ENCODE peak calls at places on chromosomes 7 and 10, in five cellular contexts. One of them, this sample, is unnamed.

GRCh38 chr7:106947244-106947728 is 82.2 kb downstream of the PIK3CG start:
- DNase-seq in WERI-Rb-1: peak
- DNase-seq in astrocyte of the spinal cord: peak
- DNase-seq in IMR-90: peak
- DNase-seq in Panc1: peak
- DNase-seq in this sample: peak

GRCh38 chr7:126411032-126411820 is 841.5 kb downstream of the GRM8 start:
- DNase-seq in WERI-Rb-1: no peak
- DNase-seq in astrocyte of the spinal cord: peak
- DNase-seq in Panc1: no peak
- DNase-seq in IMR-90: no peak
- DNase-seq in this sample: no peak

GRCh38 chr10:102240467-102241036 is 760 bp downstream of the PITX3 start:
- DNase-seq in WERI-Rb-1: no peak
- DNase-seq in IMR-90: no peak
- DNase-seq in astrocyte of the spinal cord: no peak
- DNase-seq in Panc1: no peak
- DNase-seq in this sample: peak

GRCh38 chr10:80133221-80133620 is 691 bp downstream of the PLAC9 start:
- DNase-seq in WERI-Rb-1: no peak
- DNase-seq in IMR-90: no peak
- DNase-seq in astrocyte of the spinal cord: no peak
- DNase-seq in Panc1: no peak
- DNase-seq in this sample: peak

GRCh38 chr7:111324228-111324627 is 233.3 kb downstream of the LRRN3 start:
- DNase-seq in astrocyte of the spinal cord: no peak
- DNase-seq in Panc1: no peak
- DNase-seq in IMR-90: no peak
- DNase-seq in WERI-Rb-1: no peak
- DNase-seq in this sample: no peak

GRCh38 chr7:14505906-14506305 is 396.6 kb downstream of the DGKB start:
- DNase-seq in IMR-90: no peak
- DNase-seq in astrocyte of the spinal cord: peak
- DNase-seq in WERI-Rb-1: no peak
- DNase-seq in Panc1: no peak
- DNase-seq in this sample: no peak

GRCh38 chr7:128810473-128810872 is 18.7 kb downstream of the CCDC136 start:
- DNase-seq in Panc1: no peak
- DNase-seq in IMR-90: peak
- DNase-seq in WERI-Rb-1: no peak
- DNase-seq in astrocyte of the spinal cord: no peak
- DNase-seq in this sample: no peak

GRCh38 chr7:142851269-142851668 is 3.6 kb upstream of the EPHB6 start:
- DNase-seq in Panc1: no peak
- DNase-seq in WERI-Rb-1: no peak
- DNase-seq in astrocyte of the spinal cord: no peak
- DNase-seq in IMR-90: no peak
- DNase-seq in this sample: no peak

GRCh38 chr10:123150986-123151738 is 3.0 kb upstream of the BUB3 start:
- DNase-seq in astrocyte of the spinal cord: no peak
- DNase-seq in Panc1: no peak
- DNase-seq in IMR-90: peak
- DNase-seq in WERI-Rb-1: peak
- DNase-seq in this sample: peak

GRCh38 chr7:48384180-48384752 is 213.0 kb downstream of the ABCA13 start:
- DNase-seq in astrocyte of the spinal cord: no peak
- DNase-seq in WERI-Rb-1: no peak
- DNase-seq in Panc1: no peak
- DNase-seq in IMR-90: no peak
- DNase-seq in this sample: no peak

GRCh38 chr7:121579639-121580038 is 183.5 kb upstream of the FAM3C start:
- DNase-seq in IMR-90: no peak
- DNase-seq in WERI-Rb-1: no peak
- DNase-seq in Panc1: no peak
- DNase-seq in astrocyte of the spinal cord: no peak
- DNase-seq in this sample: no peak

GRCh38 chr7:44045226-44046014 is 918 bp downstream of the DBNL start:
- DNase-seq in WERI-Rb-1: no peak
- DNase-seq in Panc1: no peak
- DNase-seq in astrocyte of the spinal cord: no peak
- DNase-seq in IMR-90: no peak
- DNase-seq in this sample: no peak

GRCh38 chr7:79352323-79352722 is 101.1 kb downstream of the MAGI2 start:
- DNase-seq in Panc1: no peak
- DNase-seq in IMR-90: peak
- DNase-seq in WERI-Rb-1: no peak
- DNase-seq in astrocyte of the spinal cord: no peak
- DNase-seq in this sample: no peak

GRCh38 chr10:132397671-132398565 is 918 bp downstream of the PWWP2B start:
- DNase-seq in astrocyte of the spinal cord: peak
- DNase-seq in WERI-Rb-1: peak
- DNase-seq in IMR-90: peak
- DNase-seq in Panc1: no peak
- DNase-seq in this sample: no peak

GRCh38 chr7:135690566-135690965 is 28.3 kb downstream of the STMP1 start:
- DNase-seq in IMR-90: peak
- DNase-seq in astrocyte of the spinal cord: peak
- DNase-seq in WERI-Rb-1: peak
- DNase-seq in Panc1: no peak
- DNase-seq in this sample: no peak

GRCh38 chr10:133169173-133169947 is 9.3 kb downstream of the KNDC1 start:
- DNase-seq in WERI-Rb-1: no peak
- DNase-seq in astrocyte of the spinal cord: no peak
- DNase-seq in IMR-90: no peak
- DNase-seq in Panc1: no peak
- DNase-seq in this sample: peak

GRCh38 chr10:47063858-47064257 is 152.6 kb downstream of the PTPN20 start:
- DNase-seq in WERI-Rb-1: no peak
- DNase-seq in astrocyte of the spinal cord: no peak
- DNase-seq in IMR-90: no peak
- DNase-seq in Panc1: no peak
- DNase-seq in this sample: no peak

GRCh38 chr7:107234436-107234835 is 65.6 kb downstream of the HBP1 start:
- DNase-seq in Panc1: no peak
- DNase-seq in IMR-90: no peak
- DNase-seq in WERI-Rb-1: no peak
- DNase-seq in astrocyte of the spinal cord: no peak
- DNase-seq in this sample: no peak

GRCh38 chr7:2710256-2710655 is 22.3 kb downstream of the AMZ1 start:
- DNase-seq in WERI-Rb-1: no peak
- DNase-seq in IMR-90: no peak
- DNase-seq in Panc1: no peak
- DNase-seq in astrocyte of the spinal cord: no peak
- DNase-seq in this sample: no peak

GRCh38 chr7:78326870-78327269 is 528.3 kb downstream of the PHTF2 start:
- DNase-seq in astrocyte of the spinal cord: peak
- DNase-seq in WERI-Rb-1: no peak
- DNase-seq in IMR-90: peak
- DNase-seq in Panc1: no peak
- DNase-seq in this sample: no peak

GRCh38 chr7:138278601-138279000 is 181.5 kb upstream of the TRIM24 start:
- DNase-seq in WERI-Rb-1: no peak
- DNase-seq in Panc1: no peak
- DNase-seq in IMR-90: no peak
- DNase-seq in astrocyte of the spinal cord: no peak
- DNase-seq in this sample: no peak

GRCh38 chr7:82017334-82017943 is 247.6 kb upstream of the HGF start:
- DNase-seq in WERI-Rb-1: no peak
- DNase-seq in IMR-90: peak
- DNase-seq in Panc1: peak
- DNase-seq in astrocyte of the spinal cord: peak
- DNase-seq in this sample: no peak

GRCh38 chr10:24900888-24901685 is 51.3 kb downstream of the PRTFDC1 start:
- DNase-seq in WERI-Rb-1: no peak
- DNase-seq in astrocyte of the spinal cord: peak
- DNase-seq in Panc1: no peak
- DNase-seq in IMR-90: no peak
- DNase-seq in this sample: no peak

GRCh38 chr7:25181537-25181936 is 46.7 kb downstream of the NPVF start:
- DNase-seq in astrocyte of the spinal cord: no peak
- DNase-seq in WERI-Rb-1: no peak
- DNase-seq in Panc1: no peak
- DNase-seq in IMR-90: no peak
- DNase-seq in this sample: no peak

DNA sequence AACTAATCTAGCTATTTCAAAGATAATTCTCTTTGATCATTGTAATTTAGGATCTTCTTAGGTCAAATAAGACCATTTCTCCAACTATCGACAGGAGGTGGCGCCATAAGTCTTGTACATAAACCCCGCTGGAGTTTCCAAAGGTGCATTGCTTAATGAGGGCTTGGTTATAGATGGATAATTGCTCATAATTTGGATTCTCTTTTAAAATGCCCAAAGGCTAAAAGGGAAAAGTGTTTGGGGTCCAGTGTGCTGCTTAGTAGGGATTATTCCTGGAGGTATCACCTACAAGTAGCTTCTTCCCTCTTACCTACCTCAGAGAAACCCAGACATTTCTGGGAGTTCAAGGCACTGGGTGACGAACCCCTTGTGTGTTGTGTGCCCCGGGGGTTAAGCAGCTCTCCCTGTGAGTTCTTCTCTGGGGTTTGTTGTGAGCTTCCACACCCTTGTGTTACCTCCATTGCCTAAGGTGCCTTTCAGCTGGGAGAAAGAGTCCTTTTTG is 75.2 kb downstream of the PAXIP1 start:
- DNase-seq in WERI-Rb-1: peak
- DNase-seq in Panc1: peak
- DNase-seq in astrocyte of the spinal cord: peak
- DNase-seq in IMR-90: peak
- DNase-seq in this sample: peak
- H3K4me3 ChIP-seq in WERI-Rb-1: no peak
- H3K4me3 ChIP-seq in Panc1: peak
- H3K4me3 ChIP-seq in astrocyte of the spinal cord: peak
- H3K4me3 ChIP-seq in IMR-90: peak
- H3K4me3 ChIP-seq in this sample: no peak

DNA sequence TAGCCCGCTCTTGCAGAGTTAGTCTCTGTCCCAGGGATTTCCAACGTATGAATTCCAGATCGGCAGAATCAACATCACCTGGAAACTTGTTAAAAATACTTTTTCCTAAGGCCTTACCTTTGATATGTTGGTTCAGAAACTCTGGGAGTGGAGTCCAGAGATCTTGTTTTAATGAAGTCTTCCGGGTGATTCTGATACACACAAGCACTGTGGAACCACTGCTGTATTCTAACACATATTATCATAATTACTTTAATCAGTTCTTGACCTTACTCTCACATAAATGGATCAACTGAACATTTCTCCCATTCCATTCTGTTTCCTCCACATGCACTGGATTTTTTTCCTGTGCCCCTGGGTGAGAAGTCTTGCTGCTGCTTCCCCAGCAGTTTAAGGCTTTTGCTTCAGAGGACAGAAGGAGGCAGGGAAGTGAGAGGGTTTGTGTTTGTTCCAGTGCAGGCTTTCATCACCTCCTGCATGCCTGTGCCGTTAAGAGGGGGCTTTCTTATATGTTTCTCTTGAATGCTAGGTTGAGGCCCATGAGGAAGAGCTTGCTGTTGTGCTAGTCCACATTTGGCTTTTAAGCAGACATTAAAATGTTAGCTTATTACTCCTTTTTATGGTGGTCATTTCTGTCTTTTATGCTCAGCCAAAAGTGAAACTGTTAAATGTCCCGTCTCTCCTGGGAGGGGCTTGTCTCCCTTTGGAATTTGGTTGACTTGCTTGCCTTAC is 32.4 kb downstream of the CCSER2 start:
- DNase-seq in astrocyte of the spinal cord: peak
- DNase-seq in WERI-Rb-1: no peak
- DNase-seq in Panc1: no peak
- DNase-seq in IMR-90: peak
- DNase-seq in this sample: no peak
- H3K4me3 ChIP-seq in astrocyte of the spinal cord: peak
- H3K4me3 ChIP-seq in WERI-Rb-1: no peak
- H3K4me3 ChIP-seq in Panc1: peak
- H3K4me3 ChIP-seq in IMR-90: peak
- H3K4me3 ChIP-seq in this sample: no peak

GRCh38 chr7:95264225-95264927 is 60.0 kb downstream of the PON1 start:
- DNase-seq in Panc1: no peak
- DNase-seq in IMR-90: peak
- DNase-seq in astrocyte of the spinal cord: peak
- DNase-seq in WERI-Rb-1: no peak
- DNase-seq in this sample: no peak

GRCh38 chr7:95262875-95263274 is 61.5 kb downstream of the PON1 start:
- DNase-seq in astrocyte of the spinal cord: no peak
- DNase-seq in Panc1: no peak
- DNase-seq in IMR-90: no peak
- DNase-seq in WERI-Rb-1: no peak
- DNase-seq in this sample: no peak

GRCh38 chr7:95265634-95266033 is 58.7 kb downstream of the PON1 start:
- DNase-seq in IMR-90: no peak
- DNase-seq in Panc1: no peak
- DNase-seq in astrocyte of the spinal cord: no peak
- DNase-seq in WERI-Rb-1: no peak
- DNase-seq in this sample: no peak

GRCh38 chr7:95267754-95268153 is 56.6 kb downstream of the PON1 start:
- DNase-seq in IMR-90: no peak
- DNase-seq in WERI-Rb-1: no peak
- DNase-seq in astrocyte of the spinal cord: no peak
- DNase-seq in Panc1: no peak
- DNase-seq in this sample: no peak

GRCh38 chr7:95263803-95264202 is 60.5 kb downstream of the PON1 start:
- DNase-seq in WERI-Rb-1: no peak
- DNase-seq in astrocyte of the spinal cord: no peak
- DNase-seq in Panc1: no peak
- DNase-seq in IMR-90: no peak
- DNase-seq in this sample: no peak
- H3K4me3 ChIP-seq in WERI-Rb-1: no peak
- H3K4me3 ChIP-seq in astrocyte of the spinal cord: no peak
- H3K4me3 ChIP-seq in Panc1: no peak
- H3K4me3 ChIP-seq in IMR-90: no peak
- H3K4me3 ChIP-seq in this sample: no peak

GRCh38 chr7:74028321-74028812 is 394 bp downstream of the ELN start:
- DNase-seq in Panc1: no peak
- DNase-seq in astrocyte of the spinal cord: no peak
- DNase-seq in IMR-90: no peak
- DNase-seq in WERI-Rb-1: no peak
- DNase-seq in this sample: no peak

GRCh38 chr7:74029094-74029785 is 1.3 kb downstream of the ELN start:
- DNase-seq in astrocyte of the spinal cord: no peak
- DNase-seq in WERI-Rb-1: no peak
- DNase-seq in IMR-90: no peak
- DNase-seq in Panc1: no peak
- DNase-seq in this sample: no peak

GRCh38 chr7:74031403-74032190 is 3.6 kb downstream of the ELN start:
- DNase-seq in Panc1: no peak
- DNase-seq in IMR-90: no peak
- DNase-seq in WERI-Rb-1: no peak
- DNase-seq in astrocyte of the spinal cord: no peak
- DNase-seq in this sample: no peak

GRCh38 chr7:74030861-74031260 is 2.9 kb downstream of the ELN start:
- DNase-seq in IMR-90: no peak
- DNase-seq in WERI-Rb-1: no peak
- DNase-seq in Panc1: no peak
- DNase-seq in astrocyte of the spinal cord: no peak
- DNase-seq in this sample: no peak

DNA sequence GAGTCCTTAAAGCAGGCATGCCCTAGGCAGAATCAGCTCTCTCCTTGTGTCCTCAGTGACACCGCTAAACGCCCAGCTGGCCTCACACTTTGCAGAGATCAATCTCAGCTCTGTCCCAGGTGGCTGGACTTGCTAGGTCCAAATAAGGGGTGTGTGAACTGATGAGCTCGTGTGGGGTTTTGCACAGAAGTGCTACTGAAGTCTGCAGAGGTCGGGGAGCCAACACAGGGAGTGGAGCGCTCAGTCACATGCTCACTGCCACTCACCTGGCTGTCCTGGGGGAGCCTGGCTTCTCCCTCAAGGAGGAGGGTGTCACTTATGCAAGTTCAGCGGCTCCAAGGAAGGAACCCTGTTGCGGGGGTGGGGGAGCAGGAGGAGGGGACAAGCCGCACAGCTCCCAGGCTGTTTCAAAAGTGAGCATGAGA is 2.0 kb downstream of the ELN start:
- DNase-seq in WERI-Rb-1: peak
- DNase-seq in Panc1: no peak
- DNase-seq in IMR-90: no peak
- DNase-seq in astrocyte of the spinal cord: no peak
- DNase-seq in this sample: no peak
- H3K4me3 ChIP-seq in WERI-Rb-1: no peak
- H3K4me3 ChIP-seq in Panc1: no peak
- H3K4me3 ChIP-seq in IMR-90: no peak
- H3K4me3 ChIP-seq in astrocyte of the spinal cord: no peak
- H3K4me3 ChIP-seq in this sample: no peak

This sample was measured in endodermal cell.